ENCODE peak calls at places on chromosome 12, in ten cellular contexts. U is RWPE1; O is lung; C is mucosa of descending colon; T is cardiac muscle cell; E is CD8-positive, alpha-beta T cell; F is adrenal gland; R is astrocyte; I is IMR-90; X is AG09309. N is an unnamed sample.

GRCh38 chr12:30643366-30643765 is 52.3 kb downstream of the IPO8 start:
- DNase-seq in X (no peak), I (peak), T (no peak), R (no peak), E (no peak), F (no peak), O (no peak), C (no peak), U (no peak), N (no peak)

GRCh38 chr12:31849090-31849687 is 110.0 kb upstream of the RESF1 start:
- DNase-seq in C (no peak), O (no peak), U (no peak), X (no peak), I (peak), E (no peak), R (peak), F (no peak), T (peak), N (no peak)

GRCh38 chr12:116196752-116197718 is 80.5 kb downstream of the MED13L start:
- DNase-seq in U (no peak), C (no peak), X (no peak), R (no peak), I (no peak), O (no peak), F (no peak), E (no peak), T (peak), N (no peak)

GRCh38 chr12:21695896-21696295 is 38.3 kb upstream of the LDHB start:
- DNase-seq in T (no peak), X (no peak), I (no peak), O (no peak), F (no peak), E (no peak), R (no peak), C (no peak), U (no peak), N (no peak)

GRCh38 chr12:106296179-106296877 is 6.2 kb upstream of the TCP11L2 start:
- DNase-seq in C (no peak), T (no peak), U (peak), I (peak), R (peak), F (no peak), X (peak), E (no peak), O (no peak), N (no peak)

GRCh38 chr12:38139456-38139855 is 177.1 kb upstream of the ALG10B start:
- DNase-seq in R (no peak), O (no peak), T (no peak), F (no peak), I (no peak), C (no peak), X (no peak), U (no peak), E (no peak), N (no peak)

GRCh38 chr12:27524839-27525238 is 833 bp downstream of the PPFIBP1 start:
- DNase-seq in U (peak), O (no peak), R (no peak), I (peak), X (no peak), F (no peak), C (peak), E (no peak), T (no peak), N (no peak)

GRCh38 chr12:1474567-1475153 is 119.7 kb downstream of the FBXL14 start:
- DNase-seq in O (no peak), X (peak), R (peak), C (no peak), E (no peak), F (no peak), U (peak), I (peak), T (peak), N (no peak)

GRCh38 chr12:123094349-123095073 is 56.4 kb downstream of the PITPNM2 start:
- DNase-seq in O (no peak), T (no peak), U (peak), E (no peak), C (no peak), X (peak), I (peak), R (peak), F (peak), N (no peak)

GRCh38 chr12:106032141-106032925 is 106.4 kb downstream of the NUAK1 start:
- DNase-seq in F (no peak), R (peak), T (no peak), O (no peak), E (no peak), C (no peak), X (no peak), U (peak), I (peak), N (no peak)

GRCh38 chr12:2082321-2082720 is 29.5 kb downstream of the CACNA1C start:
- DNase-seq in T (no peak), I (no peak), U (no peak), E (no peak), X (no peak), R (no peak), F (no peak), O (no peak), C (no peak), N (no peak)

GRCh38 chr12:119020377-119021360 is 39.3 kb downstream of the SRRM4 start:
- DNase-seq in U (no peak), T (peak), E (no peak), F (no peak), I (no peak), C (peak), R (no peak), X (no peak), O (peak), N (no peak)

GRCh38 chr12:76697849-76698248 is 66.1 kb upstream of the ZDHHC17 start:
- DNase-seq in C (no peak), T (no peak), R (no peak), E (no peak), X (no peak), I (no peak), O (no peak), U (no peak), F (no peak), N (no peak)

GRCh38 chr12:93363854-93364297 is 13.8 kb upstream of the NUDT4 start:
- DNase-seq in O (no peak), X (no peak), I (no peak), E (no peak), T (no peak), C (no peak), F (no peak), U (no peak), R (no peak), N (no peak)

GRCh38 chr12:104699489-104700194 is 242.9 kb downstream of the CHST11 start:
- DNase-seq in E (no peak), C (no peak), T (no peak), O (no peak), R (no peak), U (no peak), F (no peak), X (no peak), I (peak), N (no peak)

GRCh38 chr12:51873251-51873994 is 14.5 kb upstream of the ANKRD33 start:
- DNase-seq in X (no peak), I (no peak), C (peak), U (no peak), T (no peak), F (no peak), R (no peak), E (no peak), O (no peak), N (no peak)

GRCh38 chr12:107207931-107208515 is 114.7 kb upstream of the CRY1 start:
- DNase-seq in U (no peak), F (no peak), T (no peak), O (no peak), R (peak), X (no peak), E (no peak), I (peak), C (no peak), N (no peak)

GRCh38 chr12:65501935-65502334 is 223.5 kb downstream of the MSRB3 start:
- DNase-seq in E (no peak), T (no peak), C (no peak), I (no peak), F (no peak), O (no peak), U (no peak), X (no peak), R (no peak), N (no peak)

GRCh38 chr12:91142184-91142583 is 30.9 kb upstream of the LUM start:
- DNase-seq in R (peak), I (peak), O (no peak), E (no peak), U (no peak), X (peak), T (no peak), F (peak), C (no peak), N (no peak)

GRCh38 chr12:73361156-73361866 is 1089.1 kb downstream of the TRHDE start:
- DNase-seq in F (no peak), O (no peak), E (no peak), I (no peak), X (no peak), T (no peak), R (no peak), U (no peak), C (no peak), N (no peak)

GRCh38 chr12:14239935-14240872 is 125.3 kb upstream of the ATF7IP start:
- DNase-seq in F (no peak), I (no peak), O (no peak), R (peak), E (no peak), T (no peak), U (no peak), X (no peak), C (peak), N (no peak)

GRCh38 chr12:10722905-10723866 is at the start of gene YBX3:
- DNase-seq in C (peak), U (peak), F (peak), E (peak), R (peak), I (peak), O (peak), X (peak), T (peak), N (peak)

GRCh38 chr12:64951944-64952343 is 127.5 kb downstream of the TBC1D30 start:
- DNase-seq in T (no peak), R (no peak), O (no peak), F (no peak), U (no peak), C (no peak), X (no peak), E (no peak), I (no peak), N (no peak)

GRCh38 chr12:59972941-59973340 is 377.1 kb downstream of the SLC16A7 start:
- DNase-seq in R (peak), O (no peak), I (peak), F (no peak), U (peak), C (no peak), T (no peak), E (no peak), X (peak), N (no peak)

GRCh38 chr12:1844223-1844622 is 23.9 kb downstream of the LRTM2 start:
- DNase-seq in X (no peak), T (no peak), U (no peak), C (no peak), O (no peak), I (no peak), F (no peak), E (no peak), R (no peak), N (no peak)

GRCh38 chr12:27426743-27427142 is 19.8 kb upstream of the SMCO2 start:
- DNase-seq in X (no peak), F (no peak), C (no peak), U (no peak), T (no peak), E (no peak), O (no peak), R (no peak), I (no peak), N (no peak)

GRCh38 chr12:117140397-117141096 is 41.3 kb upstream of the TESC start:
- DNase-seq in R (no peak), T (no peak), O (peak), X (no peak), I (no peak), F (no peak), E (no peak), C (peak), U (no peak), N (no peak)

GRCh38 chr12:57240926-57241555 is 9.9 kb downstream of the STAC3 start:
- DNase-seq in U (no peak), R (no peak), T (no peak), X (no peak), E (no peak), O (no peak), C (no peak), F (no peak), I (no peak), N (no peak)

GRCh38 chr12:52637299-52637698 is 14.7 kb downstream of the KRT2 start:
- DNase-seq in E (no peak), X (no peak), T (no peak), R (no peak), O (no peak), I (no peak), F (no peak), U (no peak), C (no peak), N (no peak)

GRCh38 chr12:127774828-127775227 is 492.1 kb upstream of the TMEM132C start:
- DNase-seq in O (no peak), U (no peak), I (no peak), R (peak), E (no peak), T (no peak), X (no peak), C (no peak), F (no peak), N (no peak)

GRCh38 chr12:105705765-105706164 is 375.3 kb downstream of the C12orf75 start:
- DNase-seq in X (no peak), E (no peak), C (no peak), F (peak), I (peak), U (peak), T (peak), O (no peak), R (peak), N (no peak)

GRCh38 chr12:56836800-56837663 is 73.9 kb downstream of the HSD17B6 start:
- DNase-seq in T (no peak), O (peak), E (no peak), I (peak), F (no peak), C (no peak), X (no peak), U (peak), R (peak), N (no peak)

GRCh38 chr12:92695056-92695455 is 7.7 kb upstream of the PLEKHG7 start:
- DNase-seq in C (no peak), T (no peak), R (no peak), E (no peak), O (no peak), X (no peak), U (no peak), F (no peak), I (no peak), N (no peak)

GRCh38 chr12:57687862-57688261 is 6.1 kb upstream of the OS9 start:
- DNase-seq in T (no peak), U (no peak), E (no peak), I (no peak), F (no peak), R (no peak), C (no peak), X (no peak), O (no peak), N (no peak)

GRCh38 chr12:115611477-115611876 is 666.0 kb downstream of the MED13L start:
- DNase-seq in O (no peak), F (no peak), T (no peak), C (no peak), U (no peak), R (no peak), I (no peak), E (no peak), X (no peak), N (no peak)

GRCh38 chr12:79327465-79327864 is 363.3 kb downstream of the PAWR start:
- DNase-seq in F (no peak), E (no peak), R (no peak), U (no peak), T (no peak), C (no peak), X (no peak), I (no peak), O (no peak), N (no peak)

GRCh38 chr12:90023207-90023870 is 314.7 kb upstream of the ATP2B1 start:
- DNase-seq in X (no peak), I (no peak), O (no peak), R (no peak), C (no peak), E (no peak), U (no peak), F (no peak), T (no peak), N (no peak)
- TF ChIP-seq CTCF in X (no peak), I (no peak), O (no peak), R (no peak), C (no peak), E (no peak), U (no peak), F (no peak), T (no peak), N (no peak)

DNA sequence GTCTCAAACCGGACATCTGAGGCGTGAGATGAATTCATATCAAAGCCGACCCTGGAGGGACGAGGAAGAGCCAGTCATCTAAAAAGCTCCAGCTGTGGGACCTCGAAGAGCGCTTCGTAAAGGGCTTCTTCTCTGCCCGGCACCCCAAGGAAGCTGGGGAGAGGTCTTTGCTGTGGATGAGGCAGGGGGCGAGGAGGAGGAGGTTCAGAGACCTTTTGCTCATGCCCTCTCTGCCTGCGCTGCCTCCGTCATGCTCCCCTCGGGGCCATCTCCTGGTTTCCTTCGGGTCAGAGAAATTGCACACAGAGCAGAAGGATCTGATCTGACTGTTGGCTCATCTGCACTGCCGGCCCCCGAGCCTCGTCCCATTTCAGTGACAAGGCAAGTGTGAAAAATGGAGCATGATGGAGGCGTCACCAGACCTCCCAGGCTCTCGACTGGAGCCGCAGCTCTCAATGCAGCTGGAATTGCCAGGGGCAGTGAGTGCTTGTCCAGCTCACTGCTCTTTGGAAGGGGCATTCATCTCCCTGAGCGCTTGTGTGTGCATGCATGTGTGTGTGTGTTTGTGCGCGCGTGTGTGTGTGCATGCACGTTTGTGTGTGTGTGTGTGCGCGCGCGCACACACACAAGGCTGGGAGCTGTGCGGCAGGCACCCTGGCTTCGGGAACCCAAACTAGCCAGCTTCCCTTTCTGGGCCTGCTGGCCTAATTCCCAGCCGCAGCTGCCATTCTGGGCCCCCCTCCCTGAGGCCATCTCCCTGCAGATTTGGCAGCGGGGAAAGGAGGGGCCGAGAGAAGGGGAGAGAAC is 9.2 kb downstream of the CABP1 start:
- DNase-seq in I (peak), F (no peak), X (no peak), O (no peak), U (no peak), E (no peak), C (no peak), R (no peak), T (no peak), N (no peak)
- TF ChIP-seq CTCF in I (no peak), F (peak), X (no peak), O (no peak), U (peak), E (peak), C (no peak), R (no peak), T (no peak), N (no peak)

GRCh38 chr12:16844875-16845274 is 238.9 kb upstream of the LMO3 start:
- DNase-seq in X (no peak), E (no peak), O (no peak), I (no peak), T (no peak), F (no peak), C (no peak), R (no peak), U (no peak), N (no peak)
- TF ChIP-seq CTCF in X (no peak), E (no peak), O (no peak), I (no peak), T (no peak), F (no peak), C (no peak), R (no peak), U (no peak), N (no peak)

GRCh38 chr12:41189395-41190251 is 1.5 kb downstream of the PDZRN4 start:
- DNase-seq in O (no peak), X (no peak), U (no peak), F (no peak), C (no peak), E (no peak), T (peak), I (no peak), R (no peak), N (no peak)

GRCh38 chr12:41190360-41190759 is 2.2 kb downstream of the PDZRN4 start:
- DNase-seq in F (peak), C (no peak), R (peak), O (no peak), T (peak), E (no peak), X (no peak), I (no peak), U (no peak), N (no peak)

GRCh38 chr12:41188841-41189394 is 798 bp downstream of the PDZRN4 start:
- DNase-seq in O (no peak), X (no peak), T (no peak), I (no peak), U (no peak), E (no peak), F (no peak), R (no peak), C (no peak), N (no peak)

GRCh38 chr12:41188058-41188840 is at the start of gene PDZRN4:
- DNase-seq in I (no peak), O (no peak), U (no peak), E (no peak), R (no peak), T (peak), X (no peak), F (no peak), C (peak), N (no peak)

GRCh38 chr12:41193321-41193720 is 5.2 kb downstream of the PDZRN4 start:
- DNase-seq in F (no peak), U (no peak), X (no peak), I (no peak), C (no peak), T (no peak), R (no peak), O (no peak), E (no peak), N (no peak)
- TF ChIP-seq CTCF in F (no peak), U (no peak), X (no peak), I (no peak), C (no peak), T (no peak), R (no peak), O (no peak), E (no peak), N (no peak)

DNA sequence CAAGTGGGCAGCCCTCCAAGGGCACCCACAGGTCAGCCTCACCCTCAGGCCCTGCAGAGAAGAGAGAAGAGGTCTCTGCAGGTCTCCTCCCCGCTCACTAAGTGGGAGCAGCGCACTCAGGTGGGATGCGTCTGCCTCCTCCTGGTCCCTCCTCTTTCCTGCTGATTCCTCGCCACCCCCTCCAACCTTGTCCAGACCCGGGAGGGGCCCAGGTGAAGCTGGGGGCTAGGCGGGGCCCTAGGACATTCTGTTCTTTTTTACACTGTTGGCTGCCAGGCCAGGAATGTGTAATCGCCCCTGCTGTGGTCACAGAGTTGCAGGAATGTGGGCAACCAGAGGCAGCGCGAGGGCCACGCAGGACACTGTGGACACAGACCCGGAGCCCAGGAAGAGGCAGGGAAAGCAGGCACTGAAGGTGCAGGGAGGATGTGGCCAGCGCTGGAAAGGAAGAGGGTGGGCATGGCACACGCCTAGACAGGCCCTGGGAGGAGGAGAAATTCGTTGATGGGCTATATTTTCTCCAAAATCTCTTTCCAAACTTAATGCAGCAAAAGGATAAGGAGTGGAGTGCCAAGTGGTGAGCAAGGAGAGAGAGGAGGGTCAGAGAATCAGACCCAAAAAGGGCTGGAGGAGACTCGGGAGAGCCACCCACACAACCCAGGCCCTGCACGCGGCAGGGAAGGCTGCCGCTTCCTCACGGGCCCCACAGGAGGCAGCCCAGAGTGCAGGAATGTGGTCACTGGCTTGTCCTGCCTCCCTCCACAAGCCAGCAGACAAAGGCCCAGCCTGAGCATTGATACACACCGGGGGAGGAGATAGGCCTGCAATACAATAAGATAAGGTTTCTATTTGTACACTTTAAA is 947 bp upstream of the SCNN1A start:
- DNase-seq in F (peak), R (peak), I (peak), T (peak), C (peak), X (no peak), E (no peak), U (peak), O (peak), N (no peak)
- TF ChIP-seq CTCF in F (peak), R (peak), I (peak), T (peak), C (peak), X (peak), E (no peak), U (peak), O (no peak), N (no peak)

N was measured in omental fat pad.